ENCODE peak calls at places on chromosomes 7 and 10, in five cellular contexts. F is left cardiac atrium, J is kidney glomerular epithelial cell, X is NAMALWA, U is germinal center. B is an unnamed sample.
A peak's percentile ranks its signal among the peaks of the same experiment; 100 is the strongest.

GRCh38 chr7:121604627-121605296 is 208.7 kb upstream of the FAM3C start:
- DNase-seq in F (peak; percentile 23), J (peak; percentile 50), X (no peak), U (no peak), B (no peak)

GRCh38 chr7:41861642-41862041 is 158.8 kb upstream of the INHBA start:
- DNase-seq in F (no peak), J (no peak), X (no peak), U (no peak), B (no peak)

GRCh38 chr10:24701447-24701846 is 22.2 kb downstream of the ARHGAP21 start:
- DNase-seq in F (no peak), J (no peak), X (no peak), U (no peak), B (no peak)

GRCh38 chr7:149294641-149295480 is 32.9 kb downstream of the ZNF783 start:
- DNase-seq in F (no peak), J (no peak), X (no peak), U (no peak), B (no peak)

GRCh38 chr10:102773986-102774385 is 30.2 kb downstream of the WBP1L start:
- DNase-seq in F (peak; percentile 46), J (no peak), X (no peak), U (no peak), B (no peak)

GRCh38 chr7:128027485-128027980 is 3.7 kb downstream of the LRRC4 start:
- DNase-seq in F (no peak), J (no peak), X (no peak), U (no peak), B (no peak)

GRCh38 chr10:80515511-80515910 is 22.2 kb upstream of the SH2D4B start:
- DNase-seq in F (no peak), J (no peak), X (no peak), U (no peak), B (no peak)

GRCh38 chr7:157759246-157759805 is 422.5 kb downstream of the DNAJB6 start:
- DNase-seq in F (no peak), J (no peak), X (no peak), U (no peak), B (no peak)

GRCh38 chr10:77080361-77081027 is 557.1 kb downstream of the KCNMA1 start:
- DNase-seq in F (no peak), J (no peak), X (no peak), U (no peak), B (no peak)

GRCh38 chr7:133618970-133619369 is 366.1 kb downstream of the EXOC4 start:
- DNase-seq in F (no peak), J (no peak), X (no peak), U (no peak), B (no peak)